ENCODE peak calls at places on chromosomes 1 and 21, in five cellular contexts. P is psoas muscle, Y is GM13976, E is AG04450, D is RWPE2. F is an unnamed sample.
A peak's percentile ranks its signal among the peaks of the same experiment; 100 is the strongest.

GRCh38 chr1:169682077-169682476 is 29.3 kb downstream of the SELL start:
- DNase-seq in P (no peak), Y (no peak), E (no peak), D (no peak), F (no peak)

GRCh38 chr1:18738617-18739016 is 108.0 kb downstream of the PAX7 start:
- DNase-seq in P (no peak), Y (no peak), E (no peak), D (peak; percentile 22), F (no peak)

GRCh38 chr1:206953126-206953525 is 6.9 kb upstream of the PIGR start:
- DNase-seq in P (no peak), Y (no peak), E (no peak), D (no peak), F (no peak)

GRCh38 chr1:200330770-200331428 is 78.9 kb downstream of the ZNF281 start:
- DNase-seq in P (no peak), Y (no peak), E (no peak), D (no peak), F (no peak)

GRCh38 chr1:203166192-203166940 is 9.3 kb downstream of the MYBPH start:
- DNase-seq in P (no peak), Y (peak; percentile 69), E (no peak), D (no peak), F (peak; percentile 59)

GRCh38 chr1:182430263-182431068 is 19.5 kb upstream of the RGSL1 start:
- DNase-seq in P (no peak), Y (peak; percentile 65), E (no peak), D (no peak), F (no peak)

GRCh38 chr1:99782397-99782796 is 16.0 kb upstream of the FRRS1 start:
- DNase-seq in P (no peak), Y (no peak), E (no peak), D (no peak), F (peak; percentile 21)

GRCh38 chr1:66375125-66375524 is 158.8 kb upstream of the SGIP1 start:
- DNase-seq in P (no peak), Y (no peak), E (no peak), D (no peak), F (no peak)

GRCh38 chr1:38296047-38296446 is 249.5 kb upstream of the POU3F1 start:
- DNase-seq in P (no peak), Y (no peak), E (no peak), D (no peak), F (no peak)

GRCh38 chr1:20072771-20073170 is 2.8 kb downstream of the PLA2G5 start:
- DNase-seq in P (no peak), Y (peak; percentile 3), E (no peak), D (no peak), F (no peak)

GRCh38 chr21:19268634-19269138 is 865.1 kb upstream of the TMPRSS15 start:
- DNase-seq in P (no peak), Y (no peak), E (no peak), D (no peak), F (no peak)

GRCh38 chr1:201266774-201267173 is 16.5 kb upstream of the PKP1 start:
- DNase-seq in P (no peak), Y (no peak), E (peak; percentile 72), D (peak; percentile 62), F (no peak)

DNA sequence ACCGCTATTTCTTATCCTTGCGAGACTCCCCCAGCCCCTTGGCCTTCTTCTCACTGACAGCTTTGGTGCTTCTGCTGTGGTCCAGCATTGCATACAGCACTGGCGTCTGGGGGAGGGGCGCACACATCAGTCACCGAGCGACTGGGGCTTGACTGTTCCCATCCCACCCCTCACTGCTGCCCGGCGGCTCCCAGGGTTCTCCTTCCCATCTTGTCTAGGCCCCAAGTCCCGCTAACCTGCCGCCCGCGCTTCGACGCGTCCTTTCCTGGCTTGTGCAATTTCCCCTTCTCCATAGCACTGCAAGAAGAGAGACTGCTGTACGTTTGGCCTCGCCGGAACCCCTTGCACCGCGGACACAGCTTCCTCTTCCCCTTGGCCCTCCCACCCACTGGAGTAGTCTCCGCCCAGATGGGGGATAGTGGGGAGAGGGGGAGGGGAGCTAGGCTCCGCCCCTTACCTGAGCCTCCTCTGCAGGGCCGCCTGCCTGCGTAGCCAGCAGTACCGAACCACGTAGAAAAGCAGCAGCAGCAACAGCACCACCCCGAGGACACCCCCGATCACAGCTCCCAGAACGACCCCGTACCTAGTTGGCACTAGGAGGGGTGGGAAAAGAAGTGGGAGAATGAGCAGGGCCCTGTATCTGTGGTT is 3.8 kb downstream of the MPZ start:
- DNase-seq in P (peak; percentile 83), Y (peak; percentile 88), E (no peak), D (peak; percentile 73), F (peak; percentile 89)
- TF ChIP-seq CTCF in P (no peak), Y (peak; percentile 35), E (peak; percentile 10), D (peak; percentile 41), F (peak; percentile 46)

GRCh38 chr21:41579692-41580091 is 71.7 kb upstream of the TMPRSS2 start:
- DNase-seq in P (no peak), Y (no peak), E (no peak), D (no peak), F (no peak)

GRCh38 chr21:41581592-41582228 is 73.8 kb upstream of the TMPRSS2 start:
- DNase-seq in P (no peak), Y (no peak), E (no peak), D (no peak), F (no peak)

GRCh38 chr21:41582298-41582840 is 74.4 kb upstream of the TMPRSS2 start:
- DNase-seq in P (no peak), Y (no peak), E (no peak), D (no peak), F (no peak)

GRCh38 chr21:41582866-41583265 is 74.9 kb upstream of the TMPRSS2 start:
- DNase-seq in P (no peak), Y (no peak), E (no peak), D (no peak), F (no peak)

DNA sequence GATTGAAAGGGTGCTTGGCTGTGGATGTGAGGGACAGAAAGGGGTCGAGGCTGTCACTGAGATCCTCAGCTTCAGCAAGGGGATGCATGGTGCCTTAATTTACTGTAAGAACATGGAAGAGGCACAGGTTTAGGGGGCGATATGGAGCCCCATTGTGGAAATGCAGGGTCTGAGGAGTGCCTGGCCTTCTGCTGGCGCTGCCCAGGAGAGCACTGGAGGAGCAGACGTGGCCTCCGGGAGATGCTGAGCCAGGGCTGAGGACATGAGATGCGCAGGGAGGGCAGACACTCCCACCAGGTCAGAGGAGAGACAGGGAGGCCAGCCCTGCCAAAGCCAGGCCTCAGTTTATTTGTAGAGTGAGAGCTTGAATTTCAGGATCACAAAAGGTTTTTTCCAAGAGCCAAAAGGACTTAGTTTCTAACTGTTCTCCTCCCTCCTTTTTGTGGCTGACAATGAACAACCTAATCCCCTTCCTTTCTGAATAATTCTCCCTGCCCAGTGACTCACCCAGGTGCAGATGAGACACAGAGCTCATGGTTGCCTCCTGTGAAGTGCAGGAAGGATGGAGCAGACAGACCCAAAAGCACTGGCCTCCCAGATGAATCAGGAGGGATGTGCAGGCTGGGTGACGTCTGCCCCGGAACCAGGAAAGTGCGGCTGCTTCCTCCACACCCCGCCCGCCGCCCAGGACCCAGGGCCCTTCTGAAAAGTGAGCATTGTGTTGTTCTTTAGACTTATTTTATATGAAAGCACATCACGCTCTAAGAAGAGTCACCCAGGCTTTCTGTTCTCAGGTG is 73.0 kb upstream of the TMPRSS2 start:
- DNase-seq in P (no peak), Y (no peak), E (no peak), D (peak; percentile 83), F (no peak)
- TF ChIP-seq CTCF in P (no peak), Y (no peak), E (no peak), D (no peak), F (no peak)

GRCh38 chr1:150525348-150525747 is 9.8 kb downstream of the FALEC start:
- DNase-seq in P (no peak), Y (no peak), E (no peak), D (no peak), F (no peak)
- TF ChIP-seq CTCF in P (no peak), Y (no peak), E (no peak), D (no peak), F (no peak)

DNA sequence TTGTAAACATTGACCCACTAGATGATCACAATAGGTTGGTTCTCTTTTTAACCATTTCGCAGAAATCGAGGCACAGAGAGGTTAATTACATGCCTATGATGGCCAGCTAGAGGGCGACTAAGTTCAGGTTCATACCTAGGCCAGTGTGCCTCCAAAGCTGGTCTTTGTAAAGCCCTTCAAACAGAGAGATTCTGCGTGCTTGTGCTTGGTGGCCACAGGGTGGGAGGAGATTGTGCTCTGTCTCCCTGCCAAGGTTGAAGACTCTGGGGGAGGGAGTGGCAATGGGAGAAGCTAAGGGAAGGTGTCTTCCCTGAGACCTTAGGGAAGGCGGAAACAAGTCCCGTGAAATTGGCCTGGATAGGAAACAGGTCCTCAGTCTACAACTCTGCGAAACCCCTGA is 59.1 kb upstream of the RBM15 start:
- DNase-seq in P (no peak), Y (no peak), E (no peak), D (no peak), F (no peak)
- TF ChIP-seq CTCF in P (no peak), Y (no peak), E (no peak), D (no peak), F (no peak)

GRCh38 chr21:31624181-31624580 is 35.3 kb upstream of the SOD1 start:
- DNase-seq in P (no peak), Y (no peak), E (no peak), D (no peak), F (no peak)

GRCh38 chr21:31618696-31619430 is 40.6 kb upstream of the SOD1 start:
- DNase-seq in P (no peak), Y (no peak), E (no peak), D (no peak), F (no peak)

GRCh38 chr21:31622397-31622796 is 37.1 kb upstream of the SOD1 start:
- DNase-seq in P (no peak), Y (no peak), E (no peak), D (no peak), F (no peak)

GRCh38 chr21:31624961-31625491 is 34.5 kb upstream of the SOD1 start:
- DNase-seq in P (no peak), Y (no peak), E (no peak), D (no peak), F (no peak)

GRCh38 chr21:31623664-31624063 is 35.8 kb upstream of the SOD1 start:
- DNase-seq in P (no peak), Y (peak; percentile 53), E (no peak), D (no peak), F (peak; percentile 41)
- TF ChIP-seq CTCF in P (no peak), Y (peak; percentile 5), E (peak; percentile 21), D (peak; percentile 49), F (peak; percentile 39)

GRCh38 chr1:25700626-25701025 is 84.0 kb downstream of the MAN1C1 start:
- DNase-seq in P (no peak), Y (no peak), E (no peak), D (no peak), F (peak; percentile 16)
- TF ChIP-seq CTCF in P (no peak), Y (no peak), E (peak; percentile 30), D (no peak), F (no peak)

GRCh38 chr1:67540733-67541125 is 110.5 kb upstream of the SERBP1 start:
- DNase-seq in P (no peak), Y (no peak), E (no peak), D (no peak), F (no peak)
- TF ChIP-seq CTCF in P (no peak), Y (no peak), E (no peak), D (no peak), F (no peak)

GRCh38 chr1:205447457-205448415 is 8.1 kb downstream of the BLACAT1 start:
- DNase-seq in P (no peak), Y (no peak), E (no peak), D (no peak), F (no peak)
- TF ChIP-seq CTCF in P (no peak), Y (no peak), E (no peak), D (no peak), F (no peak)